ENCODE peak calls at places on chromosomes 12 and 14, in five cellular contexts. I is GM12892, Y is H1, R is HepG2, M is K562. X is an unnamed sample.

GRCh38 chr12:121079736-121080272 is 40.8 kb upstream of the OASL start:
- DNase-seq in R (no peak), M (no peak), Y (peak), I (no peak), X (no peak)

GRCh38 chr14:63848890-63849289 is 3.9 kb upstream of the SYNE2 start:
- DNase-seq in Y (no peak), R (no peak), I (no peak), M (no peak), X (no peak)

GRCh38 chr12:107092669-107093546 is 441 bp downstream of the CRY1 start:
- DNase-seq in R (peak), M (no peak), I (no peak), Y (no peak), X (no peak)

GRCh38 chr12:24409868-24410267 is 460.4 kb upstream of the SOX5 start:
- DNase-seq in M (no peak), I (no peak), R (no peak), Y (no peak), X (no peak)

GRCh38 chr12:28770329-28770728 is 378.7 kb upstream of the FAR2 start:
- DNase-seq in M (no peak), I (no peak), R (no peak), Y (no peak), X (no peak)

GRCh38 chr12:109716092-109716479 is 2.5 kb downstream of the FAM222A start:
- DNase-seq in Y (no peak), M (no peak), R (no peak), I (no peak), X (no peak)

GRCh38 chr14:33700052-33700451 is 250.8 kb downstream of the EGLN3 start:
- DNase-seq in Y (no peak), I (no peak), R (no peak), M (no peak), X (no peak)

GRCh38 chr12:42099433-42099832 is 45.2 kb downstream of the GXYLT1 start:
- DNase-seq in M (no peak), Y (no peak), I (no peak), R (no peak), X (no peak)

GRCh38 chr12:120944645-120945217 is 33.6 kb upstream of the HNF1A start:
- DNase-seq in M (peak), I (peak), R (no peak), Y (peak), X (peak)

GRCh38 chr12:85865905-85866304 is 8.2 kb upstream of the NTS start:
- DNase-seq in I (no peak), Y (no peak), R (no peak), M (no peak), X (no peak)

GRCh38 chr12:83818888-83819287 is 1093.7 kb downstream of the SLC6A15 start:
- DNase-seq in I (no peak), M (no peak), Y (no peak), R (no peak), X (no peak)

GRCh38 chr12:4355843-4356327 is 23.6 kb downstream of the FGF23 start:
- DNase-seq in I (no peak), M (peak), Y (peak), R (peak), X (no peak)

GRCh38 chr14:96038920-96039632 is at the start of gene C14orf132:
- DNase-seq in I (peak), Y (peak), M (peak), R (no peak), X (peak)

GRCh38 chr14:24848427-24848826 is 201.5 kb downstream of the STXBP6 start:
- DNase-seq in M (no peak), I (no peak), R (no peak), Y (no peak), X (no peak)

GRCh38 chr14:92916201-92916600 is 6.7 kb upstream of the CHGA start:
- DNase-seq in M (no peak), I (no peak), Y (no peak), R (no peak), X (no peak)

GRCh38 chr12:754871-755562 is 2.6 kb downstream of the WNK1 start:
- DNase-seq in I (peak), M (peak), Y (no peak), R (peak), X (no peak)

GRCh38 chr12:122837306-122838265 is 2.3 kb downstream of the HIP1R start:
- DNase-seq in I (no peak), R (peak), Y (no peak), M (no peak), X (no peak)

DNA sequence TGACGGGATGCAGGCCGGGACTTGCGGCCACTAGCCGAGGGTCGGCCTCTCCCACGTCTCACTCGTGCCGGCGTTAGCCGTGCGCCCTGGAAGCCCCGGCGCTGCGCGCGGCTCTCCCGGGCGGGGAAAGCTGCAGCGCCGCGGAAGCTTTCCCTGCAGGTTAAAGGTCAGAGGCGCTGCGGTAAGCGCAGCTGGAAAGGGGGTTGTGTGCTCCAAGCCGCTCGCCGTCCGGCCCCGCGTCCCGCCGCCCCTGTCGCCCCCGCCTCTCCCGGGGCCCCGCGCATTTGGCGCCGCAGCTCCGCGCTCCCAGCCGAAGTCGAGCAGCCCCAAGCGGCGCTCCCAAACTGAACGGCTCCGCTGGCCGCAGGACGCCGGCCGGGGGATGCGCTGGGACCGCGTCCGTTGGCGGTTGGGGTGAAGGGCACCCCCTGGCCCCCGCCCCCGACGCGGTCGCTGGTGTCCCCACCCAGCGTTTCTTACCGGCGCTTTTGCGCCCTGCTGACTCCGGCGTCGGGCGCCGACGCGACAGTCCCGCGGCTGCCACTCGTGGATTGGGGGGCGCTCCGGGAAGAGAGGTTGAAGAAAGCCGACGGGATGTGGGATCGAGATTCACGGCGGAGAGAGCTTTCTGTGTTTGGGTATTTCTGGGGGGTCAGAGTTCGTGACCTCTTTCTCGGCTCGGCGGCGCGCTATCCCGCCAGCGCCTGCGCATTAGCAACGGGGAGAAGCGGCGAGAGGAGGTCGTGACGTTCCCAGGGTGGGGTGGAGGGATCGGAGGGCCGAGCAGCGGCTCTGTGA is at the start of gene NR2C1:
- DNase-seq in M (peak), I (peak), R (peak), Y (peak), X (peak)
- TF ChIP-seq POLR2A in M (peak), I (peak), R (peak), Y (no peak), X (peak)

DNA sequence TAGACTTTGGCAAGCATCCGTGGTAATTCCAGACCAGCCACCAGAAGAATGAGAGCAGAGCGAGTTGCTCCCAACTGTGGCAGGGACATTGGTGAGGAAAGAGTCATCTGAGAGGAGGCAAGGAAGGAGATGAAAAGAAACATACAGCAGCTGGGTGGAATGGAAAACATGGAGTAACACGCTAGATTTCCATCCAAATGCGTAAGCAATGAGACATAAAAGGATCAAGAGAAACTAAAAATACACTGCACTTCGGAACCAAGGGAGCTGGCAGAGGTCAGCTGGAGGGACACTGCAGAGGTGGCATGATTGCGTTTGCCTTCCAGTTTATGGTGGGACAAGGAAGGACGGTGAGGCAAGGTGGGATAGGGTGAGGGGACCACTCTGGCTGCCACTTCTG is 82.9 kb downstream of the DDX51 start:
- DNase-seq in Y (no peak), M (no peak), I (no peak), R (no peak), X (no peak)
- TF ChIP-seq POLR2AphosphoS5 in Y (no peak), M (no peak), I (no peak), R (no peak), X (no peak)

GRCh38 chr12:58961166-58961565 is 40.9 kb upstream of the LRIG3 start:
- DNase-seq in M (no peak), R (no peak), Y (no peak), I (no peak), X (no peak)
- TF ChIP-seq TAF1 in M (no peak), R (no peak), Y (no peak), I (no peak), X (no peak)

DNA sequence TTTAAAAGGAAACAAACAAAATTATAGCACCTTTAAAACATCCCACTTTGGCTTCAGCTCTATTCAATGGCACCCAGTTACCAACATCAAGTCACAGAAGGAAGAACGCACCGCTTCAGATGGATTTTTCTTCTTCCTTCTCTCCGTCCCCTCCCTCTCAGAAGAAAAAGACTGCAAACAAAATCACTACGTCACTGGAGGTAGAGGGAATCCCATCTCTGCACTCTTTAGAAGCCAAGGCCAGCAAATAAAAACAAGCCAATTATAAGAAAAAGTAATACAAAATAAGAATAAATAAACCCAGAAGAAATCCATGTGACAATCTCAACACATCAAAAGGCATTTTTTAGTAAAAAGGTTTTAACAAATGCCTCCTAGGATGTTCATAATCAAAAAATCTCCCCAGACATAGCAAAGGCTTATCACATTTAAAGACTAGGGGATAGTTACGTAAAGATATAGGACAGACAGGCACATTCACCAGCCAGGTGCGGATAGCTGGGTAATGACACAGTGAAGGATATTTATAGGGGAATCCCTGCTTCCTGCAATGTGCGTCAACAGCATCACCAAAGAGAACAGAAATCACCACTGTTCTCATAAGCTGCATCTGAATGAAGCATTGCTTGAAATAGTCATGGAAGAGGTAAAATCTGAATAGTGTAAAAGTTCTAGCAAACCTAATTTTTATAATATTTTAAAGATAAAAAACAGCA is 89.4 kb downstream of the R3HDM2 start:
- DNase-seq in R (no peak), Y (no peak), I (no peak), M (no peak), X (no peak)
- TF ChIP-seq POLR2A in R (no peak), Y (no peak), I (no peak), M (no peak), X (no peak)

GRCh38 chr14:105006831-105007592 is 13.9 kb downstream of the CDCA4 start:
- DNase-seq in I (no peak), R (no peak), Y (no peak), M (no peak), X (no peak)
- TF ChIP-seq POLR2AphosphoS5 in I (no peak), R (no peak), Y (no peak), M (no peak), X (no peak)

GRCh38 chr12:18888062-18888461 is 150.1 kb downstream of the CAPZA3 start:
- DNase-seq in Y (no peak), R (no peak), M (no peak), I (no peak), X (no peak)
- TF ChIP-seq TAF1 in Y (no peak), R (no peak), M (no peak), I (no peak), X (no peak)